ENCODE peak calls at places on chromosome 20, in eight cellular contexts. H is DND-41; A is IMR-90; K is gastrocnemius medialis; T is K562; P is CD8-positive, alpha-beta T cell; Y is heart right ventricle; E is upper lobe of right lung. N is an unnamed sample.

GRCh38 chr20:36527331-36528125 is 13.8 kb upstream of the MYL9 start:
- ATAC-seq in H (no peak), K (no peak), E (no peak), A (no peak), Y (no peak), P (no peak), T (no peak), N (peak)

GRCh38 chr20:59013959-59014608 is 5.1 kb upstream of the TUBB1 start:
- ATAC-seq in E (no peak), P (peak), Y (no peak), T (peak), H (peak), A (peak), K (no peak), N (no peak)

GRCh38 chr20:39751557-39752137 is 789.5 kb downstream of the DHX35 start:
- ATAC-seq in H (no peak), P (no peak), A (no peak), Y (no peak), T (no peak), K (no peak), E (no peak), N (no peak)

GRCh38 chr20:6641012-6641411 is 126.5 kb upstream of the BMP2 start:
- ATAC-seq in Y (no peak), K (no peak), E (no peak), P (no peak), H (no peak), A (no peak), T (no peak), N (no peak)

GRCh38 chr20:32017711-32018251 is 7.5 kb downstream of the CCM2L start:
- ATAC-seq in T (peak), A (no peak), Y (no peak), K (no peak), E (peak), P (peak), H (no peak), N (no peak)

GRCh38 chr20:34362502-34363061 is 491 bp upstream of the ITCH start:
- ATAC-seq in K (no peak), P (peak), A (no peak), T (no peak), E (no peak), Y (no peak), H (peak), N (no peak)

GRCh38 chr20:32192698-32193097 is 14.8 kb downstream of the PLAGL2 start:
- ATAC-seq in P (no peak), E (peak), K (no peak), A (no peak), H (no peak), Y (peak), T (no peak), N (no peak)

GRCh38 chr20:35910254-35910653 is 44.0 kb downstream of the SCAND1 start:
- ATAC-seq in H (no peak), Y (no peak), K (no peak), P (no peak), T (no peak), E (no peak), A (no peak), N (no peak)

GRCh38 chr20:2519115-2519815 is 10.6 kb upstream of the ZNF343 start:
- ATAC-seq in E (no peak), Y (no peak), P (no peak), T (peak), H (no peak), K (no peak), A (peak), N (no peak)

GRCh38 chr20:44643596-44644383 is 7.7 kb downstream of the ADA start:
- ATAC-seq in P (peak), K (peak), A (peak), T (no peak), H (no peak), Y (peak), E (peak), N (peak)

GRCh38 chr20:58630063-58630462 is 21.0 kb upstream of the STX16 start:
- ATAC-seq in A (peak), H (no peak), E (no peak), Y (no peak), P (no peak), T (no peak), K (no peak), N (no peak)

GRCh38 chr20:20505554-20505953 is 137.7 kb downstream of the INSM1 start:
- ATAC-seq in A (no peak), K (no peak), H (peak), P (no peak), Y (no peak), T (no peak), E (no peak), N (no peak)

GRCh38 chr20:37200376-37200775 is 21.0 kb upstream of the MROH8 start:
- ATAC-seq in E (no peak), T (no peak), K (no peak), Y (no peak), A (no peak), P (no peak), H (no peak), N (no peak)

GRCh38 chr20:44084439-44084838 is 102.5 kb downstream of the JPH2 start:
- ATAC-seq in P (no peak), E (no peak), T (no peak), A (no peak), Y (no peak), K (no peak), H (no peak), N (no peak)

GRCh38 chr20:43096471-43096870 is 93.2 kb downstream of the PTPRT start:
- ATAC-seq in K (no peak), A (no peak), Y (no peak), E (no peak), P (no peak), H (no peak), T (no peak), N (no peak)

GRCh38 chr20:45998761-45999160 is 9.9 kb upstream of the MMP9 start:
- ATAC-seq in T (no peak), E (peak), A (no peak), P (peak), K (no peak), Y (peak), H (peak), N (no peak)

GRCh38 chr20:16366548-16366947 is 206.7 kb downstream of the KIF16B start:
- ATAC-seq in K (no peak), Y (no peak), H (no peak), P (no peak), T (no peak), E (no peak), A (no peak), N (no peak)

GRCh38 chr20:38987777-38988176 is 25.6 kb downstream of the DHX35 start:
- ATAC-seq in P (no peak), T (no peak), Y (no peak), A (no peak), E (no peak), H (no peak), K (no peak), N (no peak)

GRCh38 chr20:50133474-50134217 is 19.9 kb downstream of the PEDS1 start:
- ATAC-seq in P (no peak), A (no peak), E (no peak), H (peak), Y (no peak), K (peak), T (no peak), N (peak)

GRCh38 chr20:19976595-19977372 is 40.4 kb upstream of the NAA20 start:
- ATAC-seq in E (peak), A (peak), K (no peak), H (peak), T (no peak), P (no peak), Y (peak), N (peak)

GRCh38 chr20:50267041-50267865 is 76.6 kb downstream of the CEBPB start:
- ATAC-seq in E (peak), Y (peak), H (no peak), K (no peak), T (no peak), P (no peak), A (no peak), N (peak)

GRCh38 chr20:44134897-44135810 is 51.8 kb downstream of the JPH2 start:
- ATAC-seq in Y (no peak), A (peak), K (no peak), E (no peak), T (no peak), P (peak), H (peak), N (no peak)

GRCh38 chr20:44597930-44598329 is 15.6 kb downstream of the PKIG start:
- ATAC-seq in A (no peak), P (no peak), H (no peak), Y (peak), E (no peak), T (no peak), K (no peak), N (no peak)

GRCh38 chr20:35901678-35902544 is 52.4 kb downstream of the SCAND1 start:
- ATAC-seq in T (peak), P (no peak), K (peak), E (no peak), H (no peak), Y (no peak), A (peak), N (no peak)

GRCh38 chr20:41572010-41572572 is 46.1 kb downstream of the CHD6 start:
- ATAC-seq in E (no peak), K (no peak), T (no peak), P (no peak), Y (no peak), H (no peak), A (no peak), N (no peak)

GRCh38 chr20:6709865-6710595 is 57.5 kb upstream of the BMP2 start:
- ATAC-seq in P (no peak), H (no peak), T (no peak), K (no peak), Y (no peak), E (no peak), A (peak), N (no peak)

GRCh38 chr20:50101281-50101680 is 11.7 kb downstream of the UBE2V1 start:
- ATAC-seq in Y (no peak), H (no peak), E (no peak), A (no peak), T (no peak), P (no peak), K (peak), N (no peak)

GRCh38 chr20:37969949-37970855 is 63.1 kb downstream of the TTI1 start:
- ATAC-seq in A (no peak), K (no peak), H (no peak), T (peak), E (no peak), P (no peak), Y (no peak), N (no peak)

GRCh38 chr20:48653706-48654051 is 174.1 kb downstream of the PREX1 start:
- ATAC-seq in K (no peak), T (no peak), A (no peak), H (no peak), P (no peak), E (no peak), Y (no peak), N (no peak)

GRCh38 chr20:49790077-49790798 is 22.4 kb upstream of the SLC9A8 start:
- ATAC-seq in E (peak), T (peak), Y (peak), K (peak), P (no peak), H (no peak), A (peak), N (peak)

GRCh38 chr20:37798312-37798711 is 104.5 kb downstream of the CTNNBL1 start:
- ATAC-seq in Y (no peak), E (no peak), T (no peak), K (no peak), A (no peak), P (no peak), H (no peak), N (no peak)

GRCh38 chr20:23782366-23782983 is 31.7 kb upstream of the CST1 start:
- ATAC-seq in E (peak), P (no peak), T (peak), K (no peak), H (peak), A (peak), Y (peak), N (no peak)

GRCh38 chr20:17966432-17967312 is 1.9 kb downstream of the SNX5 start:
- ATAC-seq in Y (no peak), P (peak), A (no peak), E (no peak), K (no peak), H (peak), T (peak), N (no peak)
- TF ChIP-seq CTCF in Y (peak), P (no peak), A (peak), E (peak), K (no peak), H (peak), T (peak), N (peak)

GRCh38 chr20:47042464-47042863 is 147.8 kb downstream of the EYA2 start:
- ATAC-seq in K (no peak), P (no peak), Y (no peak), E (no peak), T (peak), A (no peak), H (no peak), N (no peak)
- H3K4me3 ChIP-seq in K (no peak), P (no peak), Y (no peak), E (no peak), T (no peak), A (no peak), H (no peak), N (no peak)

GRCh38 chr20:13936781-13937576 is 53.4 kb downstream of the SEL1L2 start:
- ATAC-seq in A (no peak), T (peak), P (no peak), K (no peak), E (no peak), Y (no peak), H (no peak), N (no peak)
- TF ChIP-seq CTCF in A (no peak), T (no peak), P (no peak), K (no peak), E (no peak), Y (no peak), H (no peak), N (no peak)

DNA sequence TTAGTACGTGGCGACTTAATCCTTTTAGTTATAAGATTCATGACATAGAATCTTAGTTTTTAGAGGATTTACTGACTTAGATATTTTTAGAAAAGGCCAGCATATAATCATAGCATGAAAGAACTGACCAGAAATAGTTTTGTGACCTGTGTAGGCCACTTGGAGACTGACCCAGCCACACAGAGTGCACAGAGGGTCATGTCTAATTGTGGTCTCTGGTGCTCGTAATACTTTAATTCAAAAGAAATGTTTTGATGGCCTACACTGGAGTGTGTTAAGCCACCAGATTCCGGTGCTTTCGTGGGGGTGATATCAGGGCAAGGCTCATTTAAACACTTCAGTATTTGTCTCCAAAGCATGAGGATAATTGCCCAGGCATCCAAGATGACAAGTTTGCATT is 11.4 kb downstream of the PCMTD2 start:
- ATAC-seq in H (no peak), K (no peak), T (no peak), P (no peak), E (no peak), Y (peak), A (no peak), N (no peak)
- H3K4me3 ChIP-seq in H (no peak), K (no peak), T (no peak), P (no peak), E (no peak), Y (no peak), A (no peak), N (no peak)

DNA sequence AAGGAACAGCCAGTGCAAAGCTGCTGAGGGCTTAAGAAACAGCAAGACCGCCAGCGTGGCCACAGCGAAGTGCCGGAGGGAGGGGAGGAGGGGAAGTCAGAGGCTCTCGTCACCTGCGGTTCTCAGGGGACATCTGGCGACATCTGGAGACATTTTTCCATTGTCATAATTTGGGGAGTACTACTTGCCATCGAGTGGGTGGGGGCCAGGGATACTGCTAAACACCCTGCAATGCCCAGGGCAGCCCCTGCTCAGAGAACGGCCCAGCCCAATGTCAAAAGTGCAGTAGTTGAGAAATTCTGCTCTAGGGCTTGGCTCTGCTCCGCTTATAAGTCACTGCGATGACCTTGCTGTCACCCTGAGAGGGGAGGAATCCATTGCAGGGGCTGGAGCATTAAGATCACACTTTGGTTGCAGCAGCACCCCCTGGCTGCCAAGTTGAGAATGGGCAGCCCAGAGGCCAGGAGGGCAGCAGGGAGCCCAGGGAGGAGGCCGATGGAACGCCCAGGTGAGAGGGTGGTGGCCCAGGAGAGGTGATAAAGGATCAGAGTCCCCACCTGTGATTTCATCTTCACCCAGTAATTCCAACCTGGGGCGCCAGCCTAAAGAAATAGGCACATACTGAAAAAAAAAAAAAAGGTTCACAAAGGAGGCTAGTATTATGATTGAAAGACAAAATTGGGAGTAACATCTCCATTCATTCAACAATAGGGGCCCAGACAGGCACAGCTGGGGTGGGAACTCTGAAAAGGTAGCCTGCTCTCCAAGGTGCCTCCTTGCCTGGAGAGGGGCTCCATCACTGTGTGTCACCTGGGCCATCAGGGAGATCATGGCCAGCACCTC is 218.2 kb downstream of the BMP7 start:
- ATAC-seq in P (no peak), K (no peak), H (peak), E (peak), Y (no peak), T (peak), A (no peak), N (no peak)
- TF ChIP-seq CTCF in P (no peak), K (no peak), H (peak), E (peak), Y (peak), T (peak), A (peak), N (peak)

GRCh38 chr20:57564180-57564802 is 3.4 kb downstream of the PCK1 start:
- ATAC-seq in T (no peak), H (no peak), Y (no peak), A (no peak), K (no peak), P (no peak), E (no peak), N (no peak)
- H3K4me3 ChIP-seq in T (no peak), H (no peak), Y (no peak), A (no peak), K (no peak), P (no peak), E (no peak), N (no peak)

GRCh38 chr20:60064554-60064953 is 106.3 kb downstream of the CDH26 start:
- ATAC-seq in K (no peak), P (no peak), Y (no peak), H (no peak), E (no peak), T (no peak), A (no peak), N (no peak)

GRCh38 chr20:60060006-60060557 is 101.9 kb downstream of the CDH26 start:
- ATAC-seq in K (no peak), T (no peak), Y (no peak), A (no peak), P (no peak), H (no peak), E (no peak), N (no peak)

GRCh38 chr20:60063739-60064138 is 105.5 kb downstream of the CDH26 start:
- ATAC-seq in A (no peak), Y (no peak), T (no peak), K (no peak), P (no peak), E (no peak), H (peak), N (no peak)

GRCh38 chr20:60060593-60060992 is 102.4 kb downstream of the CDH26 start:
- ATAC-seq in P (no peak), T (no peak), H (no peak), K (peak), A (no peak), E (peak), Y (no peak), N (no peak)

GRCh38 chr20:60062431-60063336 is 104.5 kb downstream of the CDH26 start:
- ATAC-seq in K (peak), A (peak), T (no peak), Y (peak), P (no peak), H (no peak), E (no peak), N (no peak)
- TF ChIP-seq CTCF in K (no peak), A (no peak), T (no peak), Y (no peak), P (no peak), H (no peak), E (no peak), N (no peak)

GRCh38 chr20:63147532-63147931 is 68.4 kb downstream of the YTHDF1 start:
- ATAC-seq in T (no peak), K (no peak), E (no peak), P (no peak), Y (no peak), A (no peak), H (no peak), N (no peak)
- H3K4me3 ChIP-seq in T (no peak), K (no peak), E (no peak), P (no peak), Y (no peak), A (no peak), H (no peak), N (no peak)